ENCODE peak calls at places on chromosomes 6 and 20, in eight cellular contexts. One of them, this sample, is unnamed.

GRCh38 chr20:54475334-54476287 is at the start of gene DOK5:
- DNase-seq in G401: peak; percentile 19
- DNase-seq in mesenteric fat pad: no peak
- DNase-seq in astrocyte of the hippocampus: peak; percentile 82
- DNase-seq in GOT3: no peak
- DNase-seq in B cell: no peak
- DNase-seq in COLO829: no peak
- DNase-seq in MV-4-11: no peak
- DNase-seq in this sample: no peak

GRCh38 chr6:139608872-139609271 is 234.4 kb upstream of the CITED2 start:
- DNase-seq in G401: no peak
- DNase-seq in COLO829: no peak
- DNase-seq in MV-4-11: no peak
- DNase-seq in astrocyte of the hippocampus: no peak
- DNase-seq in GOT3: no peak
- DNase-seq in B cell: no peak
- DNase-seq in mesenteric fat pad: no peak
- DNase-seq in this sample: no peak

GRCh38 chr6:37732688-37733087 is 35.0 kb upstream of the MDGA1 start:
- DNase-seq in COLO829: no peak
- DNase-seq in astrocyte of the hippocampus: no peak
- DNase-seq in mesenteric fat pad: no peak
- DNase-seq in MV-4-11: no peak
- DNase-seq in G401: no peak
- DNase-seq in GOT3: no peak
- DNase-seq in B cell: no peak
- DNase-seq in this sample: no peak

GRCh38 chr6:154683756-154684523 is 49.3 kb upstream of the SCAF8 start:
- DNase-seq in mesenteric fat pad: no peak
- DNase-seq in G401: no peak
- DNase-seq in astrocyte of the hippocampus: peak; percentile 54
- DNase-seq in GOT3: no peak
- DNase-seq in COLO829: peak; percentile 40
- DNase-seq in B cell: peak; percentile 64
- DNase-seq in MV-4-11: peak; percentile 86
- DNase-seq in this sample: no peak

GRCh38 chr20:58697201-58697866 is 4.7 kb downstream of the NPEPL1 start:
- DNase-seq in COLO829: no peak
- DNase-seq in astrocyte of the hippocampus: no peak
- DNase-seq in mesenteric fat pad: peak; percentile 74
- DNase-seq in MV-4-11: no peak
- DNase-seq in B cell: no peak
- DNase-seq in GOT3: no peak
- DNase-seq in G401: no peak
- DNase-seq in this sample: no peak

GRCh38 chr20:50528804-50529351 is 18.7 kb downstream of the PTPN1 start:
- DNase-seq in B cell: no peak
- DNase-seq in GOT3: no peak
- DNase-seq in MV-4-11: no peak
- DNase-seq in astrocyte of the hippocampus: no peak
- DNase-seq in G401: no peak
- DNase-seq in COLO829: no peak
- DNase-seq in mesenteric fat pad: no peak
- DNase-seq in this sample: no peak

GRCh38 chr6:46263709-46264091 is 92.9 kb upstream of the ENPP5 start:
- DNase-seq in COLO829: peak; percentile 44
- DNase-seq in MV-4-11: no peak
- DNase-seq in mesenteric fat pad: no peak
- DNase-seq in GOT3: no peak
- DNase-seq in astrocyte of the hippocampus: no peak
- DNase-seq in G401: peak; percentile 35
- DNase-seq in B cell: no peak
- DNase-seq in this sample: no peak

GRCh38 chr6:53805725-53806124 is 10.9 kb downstream of the LRRC1 start:
- DNase-seq in COLO829: no peak
- DNase-seq in astrocyte of the hippocampus: no peak
- DNase-seq in mesenteric fat pad: no peak
- DNase-seq in G401: no peak
- DNase-seq in GOT3: no peak
- DNase-seq in B cell: no peak
- DNase-seq in MV-4-11: no peak
- DNase-seq in this sample: no peak

GRCh38 chr6:12483712-12484111 is 193.6 kb downstream of the EDN1 start:
- DNase-seq in B cell: peak; percentile 16
- DNase-seq in COLO829: no peak
- DNase-seq in astrocyte of the hippocampus: peak; percentile 94
- DNase-seq in GOT3: no peak
- DNase-seq in G401: peak; percentile 11
- DNase-seq in MV-4-11: peak; percentile 11
- DNase-seq in mesenteric fat pad: no peak
- DNase-seq in this sample: no peak

GRCh38 chr20:9228774-9229450 is 160.0 kb downstream of the PLCB4 start:
- DNase-seq in GOT3: no peak
- DNase-seq in COLO829: peak; percentile 77
- DNase-seq in astrocyte of the hippocampus: no peak
- DNase-seq in G401: no peak
- DNase-seq in B cell: no peak
- DNase-seq in mesenteric fat pad: no peak
- DNase-seq in MV-4-11: no peak
- DNase-seq in this sample: no peak

GRCh38 chr6:88565409-88565811 is 398.0 kb downstream of the RNGTT start:
- DNase-seq in GOT3: no peak
- DNase-seq in mesenteric fat pad: no peak
- DNase-seq in MV-4-11: no peak
- DNase-seq in B cell: no peak
- DNase-seq in astrocyte of the hippocampus: no peak
- DNase-seq in COLO829: peak; percentile 80
- DNase-seq in G401: no peak
- DNase-seq in this sample: no peak